ENCODE peak calls at places on chromosomes 12 and 14, in six cellular contexts. M, Q, E, P, I and Z are unnamed samples.

GRCh38 chr12:68613209-68613904 is 2.7 kb downstream of the RAP1B start:
- DNase-seq in M (no peak), Q (no peak), E (no peak), P (peak), I (peak), Z (peak)

GRCh38 chr12:51077930-51078329 is 5.5 kb downstream of the CSRNP2 start:
- DNase-seq in M (no peak), Q (no peak), E (peak), P (no peak), I (no peak), Z (no peak)

GRCh38 chr14:104827173-104828055 is 26.5 kb downstream of the ZBTB42 start:
- DNase-seq in M (peak), Q (no peak), E (peak), P (peak), I (peak), Z (peak)

GRCh38 chr12:67025543-67026114 is 243.5 kb upstream of the CAND1 start:
- DNase-seq in M (peak), Q (peak), E (peak), P (peak), I (peak), Z (peak)

GRCh38 chr14:104659764-104660523 is 29.5 kb upstream of the INF2 start:
- DNase-seq in M (peak), Q (no peak), E (no peak), P (no peak), I (no peak), Z (no peak)

GRCh38 chr14:33617154-33617553 is 333.7 kb downstream of the EGLN3 start:
- DNase-seq in M (no peak), Q (no peak), E (no peak), P (no peak), I (no peak), Z (no peak)

GRCh38 chr12:59134750-59135149 is 214.4 kb upstream of the LRIG3 start:
- DNase-seq in M (no peak), Q (no peak), E (no peak), P (no peak), I (no peak), Z (no peak)

GRCh38 chr12:13425766-13426165 is 229.2 kb downstream of the EMP1 start:
- DNase-seq in M (no peak), Q (no peak), E (peak), P (no peak), I (no peak), Z (no peak)

GRCh38 chr12:58174316-58174715 is 232.9 kb downstream of the ATP23 start:
- DNase-seq in M (no peak), Q (no peak), E (no peak), P (no peak), I (no peak), Z (no peak)

GRCh38 chr12:84632556-84632955 is 280.0 kb downstream of the SLC6A15 start:
- DNase-seq in M (no peak), Q (no peak), E (peak), P (no peak), I (no peak), Z (no peak)

GRCh38 chr12:70083677-70084020 is 159.6 kb upstream of the CNOT2 start:
- DNase-seq in M (no peak), Q (no peak), E (no peak), P (no peak), I (no peak), Z (no peak)

GRCh38 chr12:49283541-49284429 is 11.2 kb upstream of the PRPH start:
- DNase-seq in M (no peak), Q (no peak), E (no peak), P (no peak), I (no peak), Z (no peak)

GRCh38 chr14:57574617-57575288 is 81.1 kb upstream of the CCDC198 start:
- DNase-seq in M (no peak), Q (no peak), E (peak), P (no peak), I (no peak), Z (no peak)

GRCh38 chr12:41514907-41515306 is 326.8 kb downstream of the PDZRN4 start:
- DNase-seq in M (no peak), Q (no peak), E (peak), P (no peak), I (no peak), Z (no peak)

GRCh38 chr14:54642950-54643695 is 76.2 kb downstream of the SAMD4A start:
- DNase-seq in M (peak), Q (no peak), E (peak), P (no peak), I (no peak), Z (no peak)

GRCh38 chr14:56216631-56217379 is 98.6 kb downstream of the PELI2 start:
- DNase-seq in M (no peak), Q (peak), E (no peak), P (no peak), I (no peak), Z (no peak)

GRCh38 chr14:34498684-34499412 is 36.8 kb upstream of the SPTSSA start:
- DNase-seq in M (no peak), Q (no peak), E (peak), P (no peak), I (no peak), Z (no peak)

GRCh38 chr14:94363171-94363624 is 25.2 kb downstream of the SERPINA1 start:
- DNase-seq in M (no peak), Q (no peak), E (no peak), P (no peak), I (no peak), Z (no peak)

GRCh38 chr14:105275267-105275946 is 25.4 kb downstream of the BRF1 start:
- DNase-seq in M (no peak), Q (peak), E (peak), P (no peak), I (no peak), Z (no peak)

GRCh38 chr14:104746951-104747481 is 5.9 kb upstream of the SIVA1 start:
- DNase-seq in M (no peak), Q (no peak), E (no peak), P (no peak), I (no peak), Z (no peak)

GRCh38 chr12:25197608-25198007 is 2.6 kb downstream of the ETFRF1 start:
- DNase-seq in M (no peak), Q (no peak), E (no peak), P (no peak), I (no peak), Z (no peak)

GRCh38 chr14:76995279-76996035 is 33.1 kb downstream of the IRF2BPL start:
- DNase-seq in M (no peak), Q (no peak), E (no peak), P (no peak), I (no peak), Z (no peak)

GRCh38 chr12:16086462-16086861 is 175.3 kb downstream of the DERA start:
- DNase-seq in M (no peak), Q (no peak), E (no peak), P (no peak), I (no peak), Z (no peak)

GRCh38 chr12:115932073-115932472 is 345.4 kb downstream of the MED13L start:
- DNase-seq in M (no peak), Q (no peak), E (no peak), P (no peak), I (no peak), Z (no peak)

GRCh38 chr14:99246536-99247083 is 25.4 kb downstream of the BCL11B start:
- DNase-seq in M (no peak), Q (no peak), E (peak), P (no peak), I (peak), Z (peak)

GRCh38 chr12:2288875-2289274 is 236.1 kb downstream of the CACNA1C start:
- DNase-seq in M (no peak), Q (no peak), E (peak), P (no peak), I (no peak), Z (no peak)

GRCh38 chr14:65287264-65288131 is 125.0 kb upstream of the FUT8 start:
- DNase-seq in M (peak), Q (no peak), E (no peak), P (peak), I (peak), Z (peak)

GRCh38 chr14:40221428-40221827 is 789.2 kb upstream of the FBXO33 start:
- DNase-seq in M (no peak), Q (no peak), E (no peak), P (no peak), I (no peak), Z (no peak)

GRCh38 chr12:101111441-101111840 is 98.6 kb downstream of the SLC5A8 start:
- DNase-seq in M (no peak), Q (no peak), E (no peak), P (no peak), I (no peak), Z (no peak)

GRCh38 chr14:64935508-64935907 is 7.0 kb downstream of the GPX2 start:
- DNase-seq in M (no peak), Q (no peak), E (no peak), P (no peak), I (no peak), Z (no peak)

GRCh38 chr12:129127771-129128170 is 274.5 kb downstream of the GLT1D1 start:
- DNase-seq in M (no peak), Q (no peak), E (no peak), P (no peak), I (no peak), Z (no peak)

GRCh38 chr12:93776581-93777018 is 99.4 kb downstream of the CRADD start:
- DNase-seq in M (no peak), Q (no peak), E (no peak), P (no peak), I (no peak), Z (no peak)

GRCh38 chr12:115388139-115388538 is 704.2 kb upstream of the TBX3 start:
- DNase-seq in M (no peak), Q (no peak), E (peak), P (no peak), I (no peak), Z (no peak)

GRCh38 chr14:23640524-23641141 is 4.5 kb downstream of the DHRS2 start:
- DNase-seq in M (no peak), Q (peak), E (peak), P (no peak), I (no peak), Z (no peak)